ENCODE peak calls at places on chromosome 21, in four cellular contexts. One of them, this sample, is unnamed.

GRCh38 chr21:33075596-33076195 is 5.8 kb downstream of the OLIG1 start:
- DNase-seq in stimulated activated CD8-positive, alpha-beta memory T cell treated with anti-CD3 and anti-CD28 coated beads, Interleukin-7, amount 100 ng/mL, for 24 hours: no peak
- DNase-seq in SK-MEL-5: no peak
- DNase-seq in pancreas: no peak
- DNase-seq in this sample: no peak

GRCh38 chr21:42191978-42192595 is 26.9 kb upstream of the ABCG1 start:
- DNase-seq in SK-MEL-5: no peak
- DNase-seq in stimulated activated CD8-positive, alpha-beta memory T cell treated with anti-CD3 and anti-CD28 coated beads, Interleukin-7, amount 100 ng/mL, for 24 hours: no peak
- DNase-seq in pancreas: no peak
- DNase-seq in this sample: no peak

GRCh38 chr21:17585875-17586450 is 26.7 kb downstream of the BTG3 start:
- DNase-seq in stimulated activated CD8-positive, alpha-beta memory T cell treated with anti-CD3 and anti-CD28 coated beads, Interleukin-7, amount 100 ng/mL, for 24 hours: no peak
- DNase-seq in SK-MEL-5: peak
- DNase-seq in pancreas: no peak
- DNase-seq in this sample: no peak

GRCh38 chr21:15617968-15618367 is 111.8 kb upstream of the USP25 start:
- DNase-seq in SK-MEL-5: peak
- DNase-seq in stimulated activated CD8-positive, alpha-beta memory T cell treated with anti-CD3 and anti-CD28 coated beads, Interleukin-7, amount 100 ng/mL, for 24 hours: no peak
- DNase-seq in pancreas: no peak
- DNase-seq in this sample: no peak

GRCh38 chr21:21807598-21807903 is 809.3 kb downstream of the NCAM2 start:
- DNase-seq in pancreas: no peak
- DNase-seq in stimulated activated CD8-positive, alpha-beta memory T cell treated with anti-CD3 and anti-CD28 coated beads, Interleukin-7, amount 100 ng/mL, for 24 hours: no peak
- DNase-seq in SK-MEL-5: no peak
- DNase-seq in this sample: no peak

GRCh38 chr21:46356494-46357334 is 32.8 kb downstream of the PCNT start:
- DNase-seq in SK-MEL-5: no peak
- DNase-seq in pancreas: no peak
- DNase-seq in stimulated activated CD8-positive, alpha-beta memory T cell treated with anti-CD3 and anti-CD28 coated beads, Interleukin-7, amount 100 ng/mL, for 24 hours: no peak
- DNase-seq in this sample: no peak

GRCh38 chr21:41678016-41678935 is 88.6 kb downstream of the RIPK4 start:
- DNase-seq in SK-MEL-5: no peak
- DNase-seq in stimulated activated CD8-positive, alpha-beta memory T cell treated with anti-CD3 and anti-CD28 coated beads, Interleukin-7, amount 100 ng/mL, for 24 hours: no peak
- DNase-seq in pancreas: peak
- DNase-seq in this sample: peak

GRCh38 chr21:27681038-27681437 is 714.1 kb upstream of the ADAMTS5 start:
- DNase-seq in stimulated activated CD8-positive, alpha-beta memory T cell treated with anti-CD3 and anti-CD28 coated beads, Interleukin-7, amount 100 ng/mL, for 24 hours: no peak
- DNase-seq in SK-MEL-5: no peak
- DNase-seq in pancreas: no peak
- DNase-seq in this sample: no peak

GRCh38 chr21:27201197-27201596 is 234.3 kb upstream of the ADAMTS5 start:
- DNase-seq in pancreas: no peak
- DNase-seq in stimulated activated CD8-positive, alpha-beta memory T cell treated with anti-CD3 and anti-CD28 coated beads, Interleukin-7, amount 100 ng/mL, for 24 hours: no peak
- DNase-seq in SK-MEL-5: no peak
- DNase-seq in this sample: no peak

GRCh38 chr21:26469789-26470188 is 103.3 kb downstream of the CYYR1 start:
- DNase-seq in SK-MEL-5: no peak
- DNase-seq in pancreas: no peak
- DNase-seq in stimulated activated CD8-positive, alpha-beta memory T cell treated with anti-CD3 and anti-CD28 coated beads, Interleukin-7, amount 100 ng/mL, for 24 hours: no peak
- DNase-seq in this sample: no peak

GRCh38 chr21:44572959-44573583 is 458 bp upstream of the KRTAP10-4 start:
- DNase-seq in SK-MEL-5: no peak
- DNase-seq in stimulated activated CD8-positive, alpha-beta memory T cell treated with anti-CD3 and anti-CD28 coated beads, Interleukin-7, amount 100 ng/mL, for 24 hours: no peak
- DNase-seq in pancreas: no peak
- DNase-seq in this sample: no peak

GRCh38 chr21:29436143-29436542 is 137.4 kb downstream of the BACH1 start:
- DNase-seq in stimulated activated CD8-positive, alpha-beta memory T cell treated with anti-CD3 and anti-CD28 coated beads, Interleukin-7, amount 100 ng/mL, for 24 hours: no peak
- DNase-seq in SK-MEL-5: no peak
- DNase-seq in pancreas: no peak
- DNase-seq in this sample: no peak

GRCh38 chr21:45405271-45405818 is 380 bp downstream of the COL18A1 start:
- DNase-seq in pancreas: peak
- DNase-seq in SK-MEL-5: no peak
- DNase-seq in stimulated activated CD8-positive, alpha-beta memory T cell treated with anti-CD3 and anti-CD28 coated beads, Interleukin-7, amount 100 ng/mL, for 24 hours: no peak
- DNase-seq in this sample: peak

GRCh38 chr21:30979054-30979453 is 59.2 kb downstream of the KRTAP19-8 start:
- DNase-seq in stimulated activated CD8-positive, alpha-beta memory T cell treated with anti-CD3 and anti-CD28 coated beads, Interleukin-7, amount 100 ng/mL, for 24 hours: no peak
- DNase-seq in SK-MEL-5: no peak
- DNase-seq in pancreas: no peak
- DNase-seq in this sample: no peak

GRCh38 chr21:43353282-43354010 is 73.5 kb downstream of the SIK1 start:
- DNase-seq in stimulated activated CD8-positive, alpha-beta memory T cell treated with anti-CD3 and anti-CD28 coated beads, Interleukin-7, amount 100 ng/mL, for 24 hours: no peak
- DNase-seq in pancreas: no peak
- DNase-seq in SK-MEL-5: no peak
- DNase-seq in this sample: no peak

GRCh38 chr21:46183910-46184624 is at the start of gene SPATC1L:
- DNase-seq in SK-MEL-5: peak
- DNase-seq in stimulated activated CD8-positive, alpha-beta memory T cell treated with anti-CD3 and anti-CD28 coated beads, Interleukin-7, amount 100 ng/mL, for 24 hours: peak
- DNase-seq in pancreas: peak
- DNase-seq in this sample: peak

GRCh38 chr21:31752352-31752751 is 20.4 kb upstream of the SCAF4 start:
- DNase-seq in pancreas: no peak
- DNase-seq in SK-MEL-5: no peak
- DNase-seq in stimulated activated CD8-positive, alpha-beta memory T cell treated with anti-CD3 and anti-CD28 coated beads, Interleukin-7, amount 100 ng/mL, for 24 hours: no peak
- DNase-seq in this sample: no peak